ENCODE peak calls at places on chromosomes 13 and 19, in seven cellular contexts. A is pancreas; H is CD8-positive, alpha-beta T cell; C is body of pancreas; V is stomach; O is DND-41; K is ovary. G is an unnamed sample.

GRCh38 chr19:6126335-6126974 is 9.0 kb upstream of the ACSBG2 start:
- DNase-seq in A (no peak), H (no peak), C (peak), V (no peak), O (peak), K (no peak), G (no peak)

GRCh38 chr19:38213911-38214625 is 10.0 kb downstream of the DPF1 start:
- DNase-seq in A (no peak), H (no peak), C (no peak), V (no peak), O (peak), K (no peak), G (no peak)

GRCh38 chr13:67736646-67737420 is 506.7 kb upstream of the PCDH9 start:
- DNase-seq in A (no peak), H (no peak), C (no peak), V (no peak), O (no peak), K (no peak), G (no peak)

GRCh38 chr19:38731654-38732301 is 12.5 kb downstream of the CAPN12 start:
- DNase-seq in A (peak), H (no peak), C (peak), V (peak), O (no peak), K (peak), G (peak)

GRCh38 chr13:88071371-88071770 is 400.2 kb downstream of the SLITRK5 start:
- DNase-seq in A (no peak), H (no peak), C (no peak), V (no peak), O (no peak), K (no peak), G (no peak)

GRCh38 chr19:5536337-5536894 is 31.3 kb downstream of the TINCR start:
- DNase-seq in A (peak), H (no peak), C (peak), V (peak), O (no peak), K (peak), G (peak)

GRCh38 chr13:20362642-20363041 is 130.5 kb upstream of the GJB6 start:
- DNase-seq in A (no peak), H (no peak), C (no peak), V (no peak), O (no peak), K (no peak), G (no peak)

GRCh38 chr13:111372651-111373425 is 52.4 kb downstream of the TEX29 start:
- DNase-seq in A (no peak), H (no peak), C (no peak), V (no peak), O (peak), K (no peak), G (no peak)

GRCh38 chr13:40254394-40254793 is 412.0 kb downstream of the FOXO1 start:
- DNase-seq in A (no peak), H (no peak), C (no peak), V (no peak), O (no peak), K (no peak), G (no peak)

GRCh38 chr13:46126552-46127171 is 21.8 kb upstream of the CPB2 start:
- DNase-seq in A (peak), H (peak), C (peak), V (peak), O (peak), K (peak), G (peak)

GRCh38 chr19:17863520-17864182 is 3.9 kb downstream of the RPL18A start:
- DNase-seq in A (peak), H (no peak), C (no peak), V (no peak), O (no peak), K (no peak), G (no peak)

GRCh38 chr19:11166281-11167142 is 10.9 kb upstream of the SPC24 start:
- DNase-seq in A (no peak), H (no peak), C (no peak), V (no peak), O (no peak), K (no peak), G (no peak)

GRCh38 chr13:98123176-98123575 is 19.7 kb upstream of the FARP1 start:
- DNase-seq in A (no peak), H (no peak), C (no peak), V (no peak), O (no peak), K (no peak), G (no peak)

GRCh38 chr13:18961383-18962117 is 220.1 kb downstream of the TUBA3C start:
- DNase-seq in A (no peak), H (no peak), C (no peak), V (no peak), O (no peak), K (no peak), G (no peak)

GRCh38 chr13:104140557-104140956 is 1074.3 kb upstream of the SLC10A2 start:
- DNase-seq in A (no peak), H (no peak), C (no peak), V (no peak), O (no peak), K (no peak), G (no peak)

GRCh38 chr13:73851104-73851503 is 283.1 kb downstream of the KLF12 start:
- DNase-seq in A (no peak), H (no peak), C (no peak), V (no peak), O (no peak), K (no peak), G (no peak)

GRCh38 chr13:31947105-31947504 is 84.5 kb upstream of the FRY start:
- DNase-seq in A (no peak), H (no peak), C (peak), V (no peak), O (no peak), K (no peak), G (no peak)

GRCh38 chr19:2476451-2477140 is 669 bp downstream of the GADD45B start:
- DNase-seq in A (peak), H (peak), C (peak), V (peak), O (peak), K (peak), G (no peak)

GRCh38 chr13:113748862-113749451 is 10.1 kb upstream of the TMEM255B start:
- DNase-seq in A (peak), H (no peak), C (no peak), V (no peak), O (no peak), K (no peak), G (no peak)

GRCh38 chr13:34543836-34544235 is 398.2 kb upstream of the NBEA start:
- DNase-seq in A (no peak), H (no peak), C (no peak), V (no peak), O (no peak), K (no peak), G (no peak)

GRCh38 chr19:39237200-39238184 is 7.3 kb downstream of the IFNL3 start:
- DNase-seq in A (peak), H (peak), C (peak), V (peak), O (peak), K (no peak), G (peak)

GRCh38 chr19:4327252-4327876 is 11.3 kb downstream of the STAP2 start:
- DNase-seq in A (peak), H (peak), C (peak), V (peak), O (peak), K (peak), G (no peak)

GRCh38 chr19:9178901-9179300 is at the start of gene OR7D2:
- DNase-seq in A (no peak), H (no peak), C (no peak), V (no peak), O (no peak), K (no peak), G (no peak)

GRCh38 chr19:53882391-53883050 is 524 bp downstream of the PRKCG start:
- DNase-seq in A (no peak), H (no peak), C (no peak), V (no peak), O (no peak), K (no peak), G (no peak)

GRCh38 chr13:109756778-109757177 is 29.6 kb downstream of the IRS2 start:
- DNase-seq in A (no peak), H (no peak), C (no peak), V (no peak), O (no peak), K (no peak), G (no peak)

GRCh38 chr13:76523740-76524382 is 362.3 kb downstream of the KCTD12 start:
- DNase-seq in A (no peak), H (no peak), C (no peak), V (no peak), O (no peak), K (no peak), G (no peak)

GRCh38 chr19:8902520-8902919 is 70.3 kb downstream of the MBD3L1 start:
- DNase-seq in A (no peak), H (no peak), C (no peak), V (no peak), O (no peak), K (no peak), G (no peak)

GRCh38 chr19:38737297-38737865 is 6.9 kb downstream of the CAPN12 start:
- DNase-seq in A (peak), H (no peak), C (no peak), V (no peak), O (no peak), K (no peak), G (no peak)

GRCh38 chr13:24900507-24900906 is 136.5 kb downstream of the RNF17 start:
- DNase-seq in A (no peak), H (no peak), C (no peak), V (no peak), O (no peak), K (no peak), G (no peak)

GRCh38 chr13:102902789-102903347 is 57.0 kb downstream of the ERCC5 start:
- DNase-seq in A (no peak), H (no peak), C (no peak), V (no peak), O (no peak), K (no peak), G (no peak)

GRCh38 chr19:11420894-11421606 is 1.9 kb upstream of the RGL3 start:
- DNase-seq in A (peak), H (no peak), C (peak), V (no peak), O (no peak), K (no peak), G (no peak)

GRCh38 chr13:95267662-95268369 is 33.4 kb downstream of the ABCC4 start:
- DNase-seq in A (no peak), H (no peak), C (no peak), V (peak), O (no peak), K (no peak), G (peak)

GRCh38 chr19:53193534-53194222 is 520 bp upstream of the ZNF665 start:
- DNase-seq in A (no peak), H (no peak), C (no peak), V (no peak), O (no peak), K (no peak), G (no peak)

GRCh38 chr19:30669329-30670010 is 297.3 kb downstream of the ZNF536 start:
- DNase-seq in A (no peak), H (peak), C (peak), V (peak), O (peak), K (peak), G (peak)

GRCh38 chr19:13583753-13584152 is 77.5 kb upstream of the CACNA1A start:
- DNase-seq in A (no peak), H (no peak), C (no peak), V (no peak), O (no peak), K (no peak), G (no peak)

GRCh38 chr19:13585512-13585911 is 79.2 kb upstream of the CACNA1A start:
- DNase-seq in A (no peak), H (no peak), C (no peak), V (no peak), O (no peak), K (no peak), G (no peak)

DNA sequence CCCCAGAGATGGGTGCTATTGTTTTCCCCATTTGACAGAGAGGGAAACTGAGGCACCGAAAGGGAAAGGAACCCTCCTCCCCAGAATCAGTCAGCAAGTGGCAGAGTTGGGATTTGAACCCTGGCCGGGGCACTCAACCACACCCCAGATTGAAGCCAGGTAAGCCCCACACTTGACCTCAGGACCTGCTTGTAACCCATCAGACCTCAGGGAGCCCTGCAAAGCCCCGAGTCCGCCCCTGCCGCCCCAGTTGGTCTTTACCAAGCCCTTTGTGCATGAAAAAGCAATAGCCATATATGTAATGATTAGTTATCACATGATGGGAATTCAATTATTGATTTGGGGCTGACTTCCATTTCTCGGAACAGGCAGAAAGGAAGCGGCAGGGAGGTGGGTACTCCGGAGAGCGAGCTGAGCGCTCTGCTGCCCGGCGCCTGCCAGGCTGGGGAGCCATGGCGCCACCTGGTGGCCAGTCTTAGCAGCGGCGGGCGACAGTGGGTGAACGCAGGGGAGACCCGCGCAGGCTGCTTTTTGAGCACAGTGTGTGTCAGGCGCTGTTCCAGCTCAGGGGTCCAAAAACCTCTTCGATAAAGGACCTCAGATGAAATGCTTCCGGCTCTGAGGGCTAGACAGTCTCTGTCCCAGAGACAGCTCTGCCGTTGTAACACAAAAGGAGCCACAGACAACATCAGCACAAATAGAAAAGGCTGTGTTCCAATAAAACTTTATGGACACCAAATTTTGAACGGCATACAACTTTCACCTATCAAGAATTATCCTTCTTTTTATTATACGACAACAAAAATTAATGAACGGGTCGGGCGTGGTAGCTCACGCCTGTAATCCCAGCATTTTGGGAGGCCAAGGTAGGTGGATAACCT is 82.9 kb upstream of the CACNA1A start:
- DNase-seq in A (peak), H (peak), C (peak), V (peak), O (peak), K (peak), G (peak)
- H3K27ac ChIP-seq in A (no peak), H (no peak), C (no peak), V (no peak), O (no peak), K (no peak), G (no peak)

GRCh38 chr19:45682117-45682516 is 9.6 kb downstream of the SNRPD2 start:
- DNase-seq in A (no peak), H (no peak), C (no peak), V (no peak), O (no peak), K (no peak), G (no peak)
- H3K27ac ChIP-seq in A (peak), H (no peak), C (peak), V (peak), O (no peak), K (peak), G (peak)

DNA sequence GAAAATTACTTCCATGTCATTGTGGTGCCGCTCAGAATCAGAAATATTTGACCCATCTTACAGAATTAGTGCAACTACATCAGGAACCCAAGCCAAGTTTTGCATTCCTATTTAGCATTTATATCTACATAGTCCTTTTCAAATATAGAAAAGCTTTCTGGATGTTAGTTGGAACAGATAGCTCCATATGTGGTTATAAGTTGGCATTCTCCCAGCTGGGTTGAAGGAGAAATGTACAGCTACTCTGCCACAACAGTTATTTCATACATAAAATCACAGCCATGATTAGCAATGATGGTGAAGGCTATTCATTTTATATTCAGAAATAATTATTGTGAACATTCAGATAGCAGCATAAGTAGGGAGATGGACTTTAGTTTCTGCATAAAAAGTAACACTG is 28.2 kb downstream of the HPN start:
- DNase-seq in A (no peak), H (no peak), C (no peak), V (no peak), O (no peak), K (no peak), G (no peak)
- H3K27ac ChIP-seq in A (no peak), H (no peak), C (no peak), V (no peak), O (no peak), K (no peak), G (no peak)

GRCh38 chr19:1416014-1416841 is 8.8 kb downstream of the DAZAP1 start:
- DNase-seq in A (no peak), H (no peak), C (no peak), V (no peak), O (no peak), K (no peak), G (no peak)
- H3K27ac ChIP-seq in A (peak), H (no peak), C (peak), V (peak), O (no peak), K (peak), G (peak)

GRCh38 chr19:32294871-32295438 is 50.5 kb upstream of the ZNF507 start:
- DNase-seq in A (no peak), H (no peak), C (no peak), V (no peak), O (no peak), K (no peak), G (no peak)
- H3K27ac ChIP-seq in A (no peak), H (no peak), C (no peak), V (no peak), O (no peak), K (no peak), G (no peak)

GRCh38 chr13:105341758-105342157 is 1193.7 kb downstream of the EFNB2 start:
- DNase-seq in A (no peak), H (no peak), C (no peak), V (no peak), O (no peak), K (no peak), G (no peak)

GRCh38 chr13:105342421-105342820 is 1193.0 kb downstream of the EFNB2 start:
- DNase-seq in A (no peak), H (no peak), C (no peak), V (no peak), O (no peak), K (no peak), G (no peak)

GRCh38 chr13:105343134-105343806 is 1192.2 kb downstream of the EFNB2 start:
- DNase-seq in A (no peak), H (no peak), C (no peak), V (no peak), O (peak), K (no peak), G (no peak)

GRCh38 chr13:105345116-105345515 is 1190.3 kb downstream of the EFNB2 start:
- DNase-seq in A (no peak), H (no peak), C (no peak), V (no peak), O (no peak), K (no peak), G (no peak)

DNA sequence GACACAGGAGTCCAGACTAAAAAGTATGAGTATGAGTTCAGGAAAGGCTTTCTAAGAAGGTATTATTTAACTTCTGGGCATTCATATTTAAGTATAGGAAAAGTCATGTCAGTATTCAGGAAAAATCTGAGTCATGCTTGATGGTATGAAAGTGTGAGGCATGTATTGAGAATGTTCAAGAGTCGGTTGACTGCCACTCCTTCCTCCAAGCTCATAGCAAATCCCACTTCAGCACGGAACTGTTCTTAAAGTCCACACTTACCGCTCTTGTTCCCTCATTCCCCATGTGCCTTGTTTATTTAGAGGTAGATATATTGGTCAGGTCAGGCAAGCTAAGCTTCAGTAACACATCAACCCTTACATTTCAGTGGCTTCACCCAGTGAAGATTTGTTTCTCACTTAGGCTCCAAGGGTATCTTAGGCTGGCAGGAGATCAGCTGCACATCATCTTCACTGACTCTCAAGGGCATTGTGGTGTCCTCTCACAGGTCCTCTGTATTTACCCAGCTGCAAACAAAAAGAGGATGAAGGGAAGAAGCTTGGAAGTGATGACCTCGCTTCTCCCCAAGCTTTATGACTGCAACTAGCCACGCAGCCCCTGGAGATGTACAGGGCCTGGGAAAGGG is 1189.2 kb downstream of the EFNB2 start:
- DNase-seq in A (no peak), H (no peak), C (no peak), V (no peak), O (no peak), K (no peak), G (no peak)
- H3K27ac ChIP-seq in A (no peak), H (no peak), C (no peak), V (no peak), O (no peak), K (no peak), G (no peak)

G was measured in prostate gland.